ENCODE peak calls at places on chromosomes 13 and 19, in four cellular contexts. S is GM12878, D is HepG2, C is HEK293T. G is an unnamed sample.

GRCh38 chr19:18635831-18636182 is 1.0 kb upstream of the KLHL26 start:
- DNase-seq in C (no peak), D (no peak), S (no peak), G (no peak)

GRCh38 chr13:110636701-110637201 is 21.4 kb downstream of the NAXD start:
- DNase-seq in D (no peak), C (no peak), S (no peak), G (no peak)

GRCh38 chr13:48902421-48902820 is 73.3 kb upstream of the FNDC3A start:
- DNase-seq in S (no peak), C (no peak), D (no peak), G (no peak)

GRCh38 chr13:91739751-91740150 is 341.3 kb downstream of the GPC5 start:
- DNase-seq in S (no peak), C (no peak), D (no peak), G (no peak)

GRCh38 chr19:39599116-39599515 is 3.2 kb upstream of the LGALS13 start:
- DNase-seq in C (peak), S (no peak), D (peak), G (peak)

GRCh38 chr13:24459234-24459633 is 53.3 kb downstream of the PARP4 start:
- DNase-seq in S (peak), D (no peak), C (no peak), G (no peak)

GRCh38 chr13:106846571-106846970 is 278.6 kb upstream of the ARGLU1 start:
- DNase-seq in C (no peak), D (no peak), S (no peak), G (no peak)

GRCh38 chr13:110581489-110582185 is 20.1 kb upstream of the RAB20 start:
- DNase-seq in S (no peak), C (no peak), D (no peak), G (no peak)

GRCh38 chr13:44576396-44577235 is 486 bp upstream of the TSC22D1 start:
- DNase-seq in D (no peak), C (peak), S (no peak), G (peak)

GRCh38 chr13:32824061-32824460 is 192.2 kb upstream of the KL start:
- DNase-seq in C (no peak), S (no peak), D (no peak), G (no peak)

GRCh38 chr19:41530184-41530534 is 45.8 kb upstream of the CEACAM21 start:
- DNase-seq in S (no peak), C (no peak), D (no peak), G (no peak)
- TF ChIP-seq TARDBP in S (no peak), C (no peak), D (no peak), G (no peak)

DNA sequence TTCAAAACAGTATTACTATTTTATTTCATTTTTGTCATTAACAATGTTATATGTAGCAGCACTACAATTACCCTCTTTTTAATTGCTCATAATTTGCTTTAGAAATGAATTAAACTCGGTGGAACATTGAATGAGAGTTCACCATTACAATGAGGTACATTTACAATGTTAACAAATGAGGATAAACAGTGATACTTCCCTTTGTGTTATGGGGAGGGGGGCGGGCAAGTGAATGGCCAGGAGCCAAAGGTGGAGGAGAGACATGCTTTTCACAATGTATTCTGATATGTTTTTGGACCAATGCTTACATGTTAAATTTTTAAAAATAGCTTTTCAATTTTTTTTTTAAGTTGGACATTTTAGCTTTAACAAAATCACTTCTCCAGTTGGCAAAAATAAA is 34.2 kb downstream of the NALCN start:
- DNase-seq in D (no peak), S (no peak), C (no peak), G (no peak)
- TF ChIP-seq TARDBP in D (no peak), S (no peak), C (no peak), G (no peak)

GRCh38 chr19:7921302-7921954 is 1.3 kb downstream of the SNAPC2 start:
- DNase-seq in S (no peak), C (no peak), D (no peak), G (no peak)

GRCh38 chr19:7920520-7921301 is 573 bp downstream of the SNAPC2 start:
- DNase-seq in D (peak), C (peak), S (peak), G (peak)

GRCh38 chr19:7918615-7919421 is 1.3 kb upstream of the SNAPC2 start:
- DNase-seq in S (no peak), D (peak), C (no peak), G (no peak)

GRCh38 chr19:7921955-7922840 is 2.1 kb downstream of the SNAPC2 start:
- DNase-seq in D (no peak), S (no peak), C (no peak), G (no peak)

GRCh38 chr19:7919681-7920519 is at the start of gene SNAPC2:
- DNase-seq in D (peak), S (peak), C (peak), G (peak)
- TF ChIP-seq TARDBP in D (no peak), S (no peak), C (no peak), G (no peak)

GRCh38 chr13:113835461-113836274 is 28.2 kb downstream of the GAS6 start:
- DNase-seq in C (no peak), D (no peak), S (no peak), G (no peak)
- TF ChIP-seq TARDBP in C (no peak), D (no peak), S (no peak), G (no peak)